ENCODE peak calls at places on chromosomes 6 and 20, in four cellular contexts. One of them, this sample, is unnamed.

GRCh38 chr20:64077876-64078551 is 1.3 kb downstream of the RGS19 start:
- DNase-seq in anterior cingulate cortex: no peak
- DNase-seq in T1000: no peak
- DNase-seq in kidney tubule cell: no peak
- DNase-seq in this sample: no peak

GRCh38 chr6:14658909-14659561 is 541.5 kb downstream of the CD83 start:
- DNase-seq in anterior cingulate cortex: no peak
- DNase-seq in T1000: peak; percentile 24
- DNase-seq in kidney tubule cell: peak; percentile 57
- DNase-seq in this sample: no peak

GRCh38 chr6:134537146-134537555 is 219.2 kb upstream of the SGK1 start:
- DNase-seq in anterior cingulate cortex: no peak
- DNase-seq in T1000: peak; percentile 80
- DNase-seq in kidney tubule cell: peak; percentile 100
- DNase-seq in this sample: peak; percentile 81

GRCh38 chr20:63106765-63107448 is 100.1 kb upstream of the BHLHE23 start:
- DNase-seq in anterior cingulate cortex: no peak
- DNase-seq in T1000: no peak
- DNase-seq in kidney tubule cell: no peak
- DNase-seq in this sample: no peak

GRCh38 chr6:29633532-29633901 is 534 bp upstream of the GABBR1 start:
- DNase-seq in anterior cingulate cortex: no peak
- DNase-seq in T1000: no peak
- DNase-seq in kidney tubule cell: no peak
- DNase-seq in this sample: no peak

GRCh38 chr6:45052325-45052724 is 275.8 kb upstream of the RUNX2 start:
- DNase-seq in anterior cingulate cortex: no peak
- DNase-seq in T1000: no peak
- DNase-seq in kidney tubule cell: no peak
- DNase-seq in this sample: no peak

GRCh38 chr20:35307666-35308653 is 15.7 kb upstream of the FAM83C start:
- DNase-seq in anterior cingulate cortex: peak; percentile 56
- DNase-seq in T1000: peak; percentile 86
- DNase-seq in kidney tubule cell: peak; percentile 93
- DNase-seq in this sample: peak; percentile 78

GRCh38 chr6:135870722-135871121 is 19.2 kb downstream of the PDE7B start:
- DNase-seq in anterior cingulate cortex: no peak
- DNase-seq in T1000: no peak
- DNase-seq in kidney tubule cell: no peak
- DNase-seq in this sample: no peak

GRCh38 chr6:149749594-149750135 is at the start of gene PCMT1:
- DNase-seq in anterior cingulate cortex: peak; percentile 74
- DNase-seq in T1000: peak; percentile 82
- DNase-seq in kidney tubule cell: peak; percentile 94
- DNase-seq in this sample: peak; percentile 81

GRCh38 chr20:1427457-1428054 is 34.7 kb upstream of the FKBP1A start:
- DNase-seq in anterior cingulate cortex: no peak
- DNase-seq in T1000: no peak
- DNase-seq in kidney tubule cell: peak; percentile 41
- DNase-seq in this sample: no peak

GRCh38 chr6:10400330-10400729 is 14.5 kb downstream of the TFAP2A start:
- DNase-seq in anterior cingulate cortex: no peak
- DNase-seq in T1000: no peak
- DNase-seq in kidney tubule cell: peak; percentile 45
- DNase-seq in this sample: no peak

GRCh38 chr6:11868392-11868791 is 89.8 kb upstream of the ADTRP start:
- DNase-seq in anterior cingulate cortex: no peak
- DNase-seq in T1000: no peak
- DNase-seq in kidney tubule cell: no peak
- DNase-seq in this sample: no peak

GRCh38 chr20:23446505-23446904 is 6.2 kb downstream of the CST11 start:
- DNase-seq in anterior cingulate cortex: no peak
- DNase-seq in T1000: no peak
- DNase-seq in kidney tubule cell: peak; percentile 55
- DNase-seq in this sample: peak; percentile 71

GRCh38 chr6:54262956-54263355 is 45.3 kb upstream of the TINAG start:
- DNase-seq in anterior cingulate cortex: no peak
- DNase-seq in T1000: no peak
- DNase-seq in kidney tubule cell: peak; percentile 63
- DNase-seq in this sample: peak; percentile 65

GRCh38 chr6:127514396-127515227 is 4.5 kb downstream of the MTCL3 start:
- DNase-seq in anterior cingulate cortex: peak; percentile 35
- DNase-seq in T1000: no peak
- DNase-seq in kidney tubule cell: peak; percentile 66
- DNase-seq in this sample: no peak

This sample was measured in Caki2.